ENCODE peak calls at places on chromosomes 2 and 18, in six cellular contexts. One of them, this sample, is unnamed.

GRCh38 chr2:102184018-102184417 is 2.8 kb upstream of the IL1RL2 start:
- DNase-seq in esophagus squamous epithelium: no peak
- DNase-seq in foreskin fibroblast: no peak
- DNase-seq in GM10248: no peak
- DNase-seq in mesothelial cell of epicardium: no peak
- DNase-seq in choroid plexus epithelial cell: no peak
- DNase-seq in this sample: no peak

GRCh38 chr2:197297772-197298318 is 12.7 kb downstream of the ANKRD44 start:
- DNase-seq in mesothelial cell of epicardium: no peak
- DNase-seq in foreskin fibroblast: no peak
- DNase-seq in GM10248: no peak
- DNase-seq in esophagus squamous epithelium: no peak
- DNase-seq in choroid plexus epithelial cell: no peak
- DNase-seq in this sample: no peak

GRCh38 chr2:102442967-102443828 is 20.2 kb downstream of the IL18RAP start:
- DNase-seq in choroid plexus epithelial cell: peak; percentile 76
- DNase-seq in mesothelial cell of epicardium: no peak
- DNase-seq in GM10248: peak; percentile 41
- DNase-seq in foreskin fibroblast: peak; percentile 67
- DNase-seq in esophagus squamous epithelium: no peak
- DNase-seq in this sample: peak; percentile 21

GRCh38 chr2:157178865-157179264 is 78.6 kb upstream of the GALNT5 start:
- DNase-seq in esophagus squamous epithelium: no peak
- DNase-seq in foreskin fibroblast: no peak
- DNase-seq in GM10248: no peak
- DNase-seq in mesothelial cell of epicardium: no peak
- DNase-seq in choroid plexus epithelial cell: no peak
- DNase-seq in this sample: no peak

GRCh38 chr2:224038830-224039079 is 331 bp downstream of the SERPINE2 start:
- DNase-seq in foreskin fibroblast: no peak
- DNase-seq in esophagus squamous epithelium: no peak
- DNase-seq in choroid plexus epithelial cell: no peak
- DNase-seq in GM10248: no peak
- DNase-seq in mesothelial cell of epicardium: peak; percentile 51
- DNase-seq in this sample: no peak

GRCh38 chr2:220753486-220753885 is 818.6 kb downstream of the EPHA4 start:
- DNase-seq in choroid plexus epithelial cell: no peak
- DNase-seq in GM10248: no peak
- DNase-seq in foreskin fibroblast: no peak
- DNase-seq in esophagus squamous epithelium: no peak
- DNase-seq in mesothelial cell of epicardium: no peak
- DNase-seq in this sample: no peak

GRCh38 chr2:28975671-28976070 is 5.4 kb upstream of the TOGARAM2 start:
- DNase-seq in mesothelial cell of epicardium: no peak
- DNase-seq in choroid plexus epithelial cell: peak; percentile 77
- DNase-seq in GM10248: no peak
- DNase-seq in esophagus squamous epithelium: no peak
- DNase-seq in foreskin fibroblast: no peak
- DNase-seq in this sample: no peak

GRCh38 chr2:127864877-127865276 is 6.9 kb upstream of the POLR2D start:
- DNase-seq in foreskin fibroblast: peak; percentile 41
- DNase-seq in esophagus squamous epithelium: no peak
- DNase-seq in GM10248: no peak
- DNase-seq in choroid plexus epithelial cell: peak; percentile 9
- DNase-seq in mesothelial cell of epicardium: no peak
- DNase-seq in this sample: no peak

GRCh38 chr2:134124047-134124753 is 129.7 kb upstream of the MGAT5 start:
- DNase-seq in esophagus squamous epithelium: no peak
- DNase-seq in GM10248: no peak
- DNase-seq in choroid plexus epithelial cell: no peak
- DNase-seq in foreskin fibroblast: peak; percentile 36
- DNase-seq in mesothelial cell of epicardium: no peak
- DNase-seq in this sample: no peak

GRCh38 chr18:79502785-79503184 is 107.1 kb downstream of the NFATC1 start:
- DNase-seq in mesothelial cell of epicardium: no peak
- DNase-seq in GM10248: no peak
- DNase-seq in esophagus squamous epithelium: no peak
- DNase-seq in choroid plexus epithelial cell: peak; percentile 17
- DNase-seq in foreskin fibroblast: no peak
- DNase-seq in this sample: no peak

GRCh38 chr2:152627010-152627957 is 90.0 kb downstream of the PRPF40A start:
- DNase-seq in mesothelial cell of epicardium: no peak
- DNase-seq in GM10248: peak; percentile 27
- DNase-seq in choroid plexus epithelial cell: peak; percentile 75
- DNase-seq in foreskin fibroblast: peak; percentile 67
- DNase-seq in esophagus squamous epithelium: no peak
- DNase-seq in this sample: no peak

GRCh38 chr18:53534695-53535094 is 689.8 kb downstream of the MBD2 start:
- DNase-seq in esophagus squamous epithelium: no peak
- DNase-seq in choroid plexus epithelial cell: no peak
- DNase-seq in foreskin fibroblast: peak; percentile 0
- DNase-seq in GM10248: no peak
- DNase-seq in mesothelial cell of epicardium: no peak
- DNase-seq in this sample: no peak

GRCh38 chr2:23271230-23271629 is 113.7 kb upstream of the KLHL29 start:
- DNase-seq in foreskin fibroblast: no peak
- DNase-seq in mesothelial cell of epicardium: no peak
- DNase-seq in esophagus squamous epithelium: no peak
- DNase-seq in GM10248: no peak
- DNase-seq in choroid plexus epithelial cell: no peak
- DNase-seq in this sample: no peak

GRCh38 chr2:172460780-172461201 is 33.4 kb downstream of the ITGA6 start:
- DNase-seq in choroid plexus epithelial cell: no peak
- DNase-seq in GM10248: no peak
- DNase-seq in esophagus squamous epithelium: no peak
- DNase-seq in mesothelial cell of epicardium: no peak
- DNase-seq in foreskin fibroblast: no peak
- DNase-seq in this sample: no peak

GRCh38 chr18:51107594-51108305 is 77.7 kb downstream of the SMAD4 start:
- DNase-seq in mesothelial cell of epicardium: no peak
- DNase-seq in choroid plexus epithelial cell: peak; percentile 11
- DNase-seq in GM10248: no peak
- DNase-seq in esophagus squamous epithelium: no peak
- DNase-seq in foreskin fibroblast: no peak
- DNase-seq in this sample: no peak

GRCh38 chr18:31429623-31430022 is 17.9 kb upstream of the DSG3 start:
- DNase-seq in choroid plexus epithelial cell: no peak
- DNase-seq in GM10248: no peak
- DNase-seq in foreskin fibroblast: no peak
- DNase-seq in esophagus squamous epithelium: no peak
- DNase-seq in mesothelial cell of epicardium: no peak
- DNase-seq in this sample: no peak

DNA sequence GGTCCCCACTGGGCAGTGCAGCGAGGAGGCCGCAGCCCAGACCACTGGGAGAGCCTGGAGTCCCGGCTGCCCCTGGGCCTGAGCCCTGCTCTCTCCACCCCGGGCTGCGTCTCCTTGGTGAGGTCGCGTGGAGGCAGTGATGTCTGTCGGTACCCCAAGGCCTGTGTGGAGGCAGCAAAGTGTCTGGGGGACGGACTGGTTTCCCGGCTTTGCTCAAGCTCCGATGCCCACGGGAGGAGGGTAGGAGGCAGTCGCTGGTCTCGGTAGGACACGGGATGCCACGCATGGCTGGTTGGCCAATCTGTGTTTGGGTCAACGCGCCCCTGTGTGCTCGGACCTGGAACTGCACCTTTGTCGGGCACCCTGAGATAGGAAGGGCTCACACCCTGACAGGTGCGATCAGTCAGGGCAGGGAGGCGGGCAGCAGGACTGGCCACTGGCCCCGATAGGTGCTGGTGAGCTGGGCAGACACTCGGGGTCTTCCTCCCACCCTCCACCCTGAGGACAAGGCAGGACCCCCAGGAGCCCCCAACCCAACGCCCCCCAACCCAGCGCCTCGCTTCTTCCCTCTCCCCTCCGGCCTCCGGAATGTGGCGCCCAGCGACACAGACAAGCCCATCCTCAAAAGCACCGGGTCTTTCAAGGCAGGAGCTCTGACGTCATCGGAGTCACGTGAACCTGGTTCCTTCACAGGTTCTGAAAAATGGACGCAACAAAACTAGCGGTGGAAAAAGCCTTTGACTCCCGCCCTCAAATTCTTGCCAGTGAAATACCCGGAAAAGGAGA is 288.6 kb downstream of the NDUFA10 start:
- DNase-seq in choroid plexus epithelial cell: no peak
- DNase-seq in GM10248: no peak
- DNase-seq in foreskin fibroblast: no peak
- DNase-seq in esophagus squamous epithelium: no peak
- DNase-seq in mesothelial cell of epicardium: no peak
- DNase-seq in this sample: no peak
- TF ChIP-seq CTCF in choroid plexus epithelial cell: no peak
- TF ChIP-seq CTCF in GM10248: no peak
- TF ChIP-seq CTCF in foreskin fibroblast: no peak
- TF ChIP-seq CTCF in esophagus squamous epithelium: no peak
- TF ChIP-seq CTCF in mesothelial cell of epicardium: peak; percentile 24
- TF ChIP-seq CTCF in this sample: no peak

DNA sequence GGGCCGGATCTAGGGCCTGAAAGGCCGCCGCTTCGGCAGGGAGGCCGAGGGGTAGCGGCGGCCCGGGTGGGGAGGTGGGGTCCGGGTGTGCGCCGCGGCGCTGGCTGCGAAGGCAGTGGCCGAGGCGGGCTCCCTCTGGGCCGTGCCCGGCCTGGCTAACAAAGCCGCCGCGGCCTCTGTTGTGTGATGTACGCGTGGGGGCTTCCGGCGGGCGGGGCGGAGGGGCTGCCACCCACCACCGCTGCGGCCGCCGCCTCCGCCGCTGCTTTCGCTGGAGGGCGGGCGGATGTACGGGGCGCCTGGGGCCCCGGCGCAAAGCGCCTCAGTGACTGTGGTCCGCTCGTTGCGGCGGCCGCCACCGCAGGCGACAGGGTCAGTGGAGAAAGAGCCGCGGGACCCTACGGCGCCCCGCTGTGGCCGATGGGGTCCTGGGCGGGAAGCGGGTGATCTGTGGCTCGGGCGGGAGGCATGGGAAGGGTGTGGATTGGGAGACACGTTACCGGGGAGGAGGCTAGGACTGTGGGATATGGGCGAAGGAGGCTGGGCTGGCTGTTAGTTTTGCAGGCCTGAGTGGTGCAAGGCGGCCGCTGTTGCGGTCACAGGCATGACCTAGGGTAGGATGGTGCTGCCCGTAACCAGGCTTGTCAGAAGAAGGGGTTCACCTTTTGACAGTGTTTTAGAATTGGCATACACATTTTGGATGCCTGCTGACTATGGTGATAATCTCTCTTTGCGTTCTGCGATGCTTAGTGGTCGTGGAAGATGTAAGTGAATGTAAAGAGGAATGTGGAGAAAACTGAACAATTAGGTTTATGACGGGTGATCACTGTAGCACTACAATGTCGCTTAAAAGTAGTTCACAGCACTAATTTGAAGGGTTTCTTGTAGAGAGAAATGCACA is 662 bp downstream of the BZW1 start:
- DNase-seq in mesothelial cell of epicardium: peak; percentile 72
- DNase-seq in GM10248: peak; percentile 63
- DNase-seq in esophagus squamous epithelium: peak; percentile 22
- DNase-seq in foreskin fibroblast: peak; percentile 82
- DNase-seq in choroid plexus epithelial cell: peak; percentile 50
- DNase-seq in this sample: peak; percentile 41
- TF ChIP-seq CTCF in mesothelial cell of epicardium: peak; percentile 40
- TF ChIP-seq CTCF in GM10248: peak; percentile 76
- TF ChIP-seq CTCF in esophagus squamous epithelium: peak; percentile 57
- TF ChIP-seq CTCF in foreskin fibroblast: peak; percentile 54
- TF ChIP-seq CTCF in choroid plexus epithelial cell: peak; percentile 26
- TF ChIP-seq CTCF in this sample: peak; percentile 42

DNA sequence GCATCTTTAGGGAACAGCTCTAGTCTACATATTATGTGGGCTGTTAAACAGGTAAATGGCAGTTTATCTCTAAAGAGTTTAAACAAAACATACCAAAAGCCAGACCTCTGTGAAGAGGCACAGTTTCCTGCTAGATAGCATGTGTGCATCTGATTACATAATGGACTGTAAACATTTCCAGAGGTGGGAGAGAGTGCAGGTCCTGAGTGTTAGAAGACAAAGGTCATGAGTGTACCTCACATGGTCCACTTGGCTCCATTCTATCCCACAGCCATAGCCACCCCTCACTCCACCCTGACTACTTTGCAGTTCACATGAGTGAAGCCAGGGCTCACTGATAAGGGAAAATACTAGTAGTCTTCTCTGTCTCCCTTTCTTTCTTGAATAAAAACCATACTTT is 233.4 kb downstream of the MTX2 start:
- DNase-seq in esophagus squamous epithelium: no peak
- DNase-seq in GM10248: no peak
- DNase-seq in foreskin fibroblast: no peak
- DNase-seq in choroid plexus epithelial cell: no peak
- DNase-seq in mesothelial cell of epicardium: no peak
- DNase-seq in this sample: no peak
- TF ChIP-seq CTCF in esophagus squamous epithelium: no peak
- TF ChIP-seq CTCF in GM10248: no peak
- TF ChIP-seq CTCF in foreskin fibroblast: no peak
- TF ChIP-seq CTCF in choroid plexus epithelial cell: no peak
- TF ChIP-seq CTCF in mesothelial cell of epicardium: no peak
- TF ChIP-seq CTCF in this sample: no peak

GRCh38 chr2:136075466-136075865 is 42.5 kb downstream of the CXCR4 start:
- DNase-seq in choroid plexus epithelial cell: no peak
- DNase-seq in GM10248: no peak
- DNase-seq in mesothelial cell of epicardium: no peak
- DNase-seq in foreskin fibroblast: no peak
- DNase-seq in esophagus squamous epithelium: no peak
- DNase-seq in this sample: no peak
- TF ChIP-seq CTCF in choroid plexus epithelial cell: no peak
- TF ChIP-seq CTCF in GM10248: no peak
- TF ChIP-seq CTCF in mesothelial cell of epicardium: no peak
- TF ChIP-seq CTCF in foreskin fibroblast: no peak
- TF ChIP-seq CTCF in esophagus squamous epithelium: no peak
- TF ChIP-seq CTCF in this sample: no peak

DNA sequence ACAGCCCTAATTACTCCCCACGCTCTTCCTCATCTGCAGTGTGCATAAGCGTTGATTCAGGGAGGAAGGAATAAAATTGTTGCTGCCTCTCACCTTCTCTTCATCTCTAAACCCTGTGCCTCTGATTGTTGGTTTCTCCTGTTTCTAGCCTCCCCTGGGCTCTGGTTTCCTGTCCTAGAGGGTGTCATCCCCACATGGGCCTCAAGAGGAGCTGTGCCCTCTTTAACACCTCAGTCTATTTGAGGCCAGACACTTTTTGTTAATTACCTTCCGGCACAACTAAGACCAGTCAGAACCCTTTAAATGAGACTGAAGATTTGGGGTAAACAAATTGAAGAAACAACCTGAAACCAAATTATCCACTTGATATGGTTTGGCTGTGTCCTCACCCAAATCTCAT is 9.7 kb downstream of the CTAGE1 start:
- DNase-seq in esophagus squamous epithelium: no peak
- DNase-seq in foreskin fibroblast: no peak
- DNase-seq in choroid plexus epithelial cell: no peak
- DNase-seq in mesothelial cell of epicardium: no peak
- DNase-seq in GM10248: no peak
- DNase-seq in this sample: no peak
- TF ChIP-seq CTCF in esophagus squamous epithelium: no peak
- TF ChIP-seq CTCF in foreskin fibroblast: no peak
- TF ChIP-seq CTCF in choroid plexus epithelial cell: peak; percentile 33
- TF ChIP-seq CTCF in mesothelial cell of epicardium: no peak
- TF ChIP-seq CTCF in GM10248: no peak
- TF ChIP-seq CTCF in this sample: no peak

GRCh38 chr2:68225119-68225632 is 27.2 kb downstream of the PPP3R1 start:
- DNase-seq in GM10248: peak; percentile 22
- DNase-seq in mesothelial cell of epicardium: no peak
- DNase-seq in foreskin fibroblast: peak; percentile 37
- DNase-seq in esophagus squamous epithelium: no peak
- DNase-seq in choroid plexus epithelial cell: peak; percentile 65
- DNase-seq in this sample: peak; percentile 6
- TF ChIP-seq CTCF in GM10248: peak; percentile 61
- TF ChIP-seq CTCF in mesothelial cell of epicardium: no peak
- TF ChIP-seq CTCF in foreskin fibroblast: no peak
- TF ChIP-seq CTCF in esophagus squamous epithelium: no peak
- TF ChIP-seq CTCF in choroid plexus epithelial cell: peak; percentile 46
- TF ChIP-seq CTCF in this sample: no peak

GRCh38 chr2:43884674-43885073 is 45.9 kb downstream of the ABCG8 start:
- DNase-seq in GM10248: no peak
- DNase-seq in esophagus squamous epithelium: no peak
- DNase-seq in mesothelial cell of epicardium: no peak
- DNase-seq in foreskin fibroblast: no peak
- DNase-seq in choroid plexus epithelial cell: no peak
- DNase-seq in this sample: no peak
- TF ChIP-seq CTCF in GM10248: no peak
- TF ChIP-seq CTCF in esophagus squamous epithelium: no peak
- TF ChIP-seq CTCF in mesothelial cell of epicardium: no peak
- TF ChIP-seq CTCF in foreskin fibroblast: no peak
- TF ChIP-seq CTCF in choroid plexus epithelial cell: no peak
- TF ChIP-seq CTCF in this sample: no peak